ENCODE peak calls at places on chromosome 15, in seven cellular contexts. X is IMR-90, N is psoas muscle, V is PC-9, H is Panc1, C is H9, J is osteoblast. U is an unnamed sample. For H3K9me3, the result is how much of the 10 kb centered on the place peaks cover.

GRCh38 chr15:88714782-88715372 is 76.1 kb downstream of the ISG20 start:
- DNase-seq in X (no peak), N (no peak), V (no peak), H (no peak), C (no peak), J (no peak), U (no peak)

GRCh38 chr15:37582852-37583251 is 351.6 kb upstream of the TMCO5A start:
- DNase-seq in X (no peak), N (no peak), V (no peak), H (no peak), C (no peak), J (no peak), U (no peak)

GRCh38 chr15:81270781-81271491 is 53.0 kb downstream of the STARD5 start:
- DNase-seq in X (peak), N (no peak), V (no peak), H (no peak), C (no peak), J (peak), U (peak)

GRCh38 chr15:37756407-37756806 is 178.0 kb upstream of the TMCO5A start:
- DNase-seq in X (no peak), N (no peak), V (no peak), H (no peak), C (no peak), J (no peak), U (no peak)

GRCh38 chr15:34773013-34773412 is 18.2 kb upstream of the GJD2 start:
- DNase-seq in X (no peak), N (no peak), V (no peak), H (no peak), C (no peak), J (no peak), U (no peak)

GRCh38 chr15:89912145-89912673 is 543 bp downstream of the ARPIN start:
- DNase-seq in X (no peak), N (peak), V (peak), H (no peak), C (peak), J (peak), U (no peak)

GRCh38 chr15:76776969-76777368 is 128.2 kb downstream of the SCAPER start:
- DNase-seq in X (no peak), N (no peak), V (no peak), H (no peak), C (no peak), J (no peak), U (no peak)

GRCh38 chr15:75631935-75632334 is 6.4 kb upstream of the SNUPN start:
- DNase-seq in X (no peak), N (no peak), V (no peak), H (no peak), C (no peak), J (peak), U (no peak)

GRCh38 chr15:41891226-41891625 is 2.6 kb downstream of the SPTBN5 start:
- DNase-seq in X (no peak), N (no peak), V (no peak), H (no peak), C (no peak), J (peak), U (no peak)

GRCh38 chr15:59274126-59274970 is 67.7 kb downstream of the LDHAL6B start:
- DNase-seq in X (peak), N (no peak), V (no peak), H (no peak), C (no peak), J (peak), U (no peak)

GRCh38 chr15:91192285-91193058 is 92.4 kb downstream of the SV2B start:
- DNase-seq in X (no peak), N (no peak), V (no peak), H (no peak), C (no peak), J (no peak), U (no peak)

GRCh38 chr15:56839099-56839498 is 79.3 kb upstream of the TCF12 start:
- DNase-seq in X (no peak), N (no peak), V (no peak), H (no peak), C (no peak), J (no peak), U (no peak)

GRCh38 chr15:71823801-71824200 is 13.4 kb downstream of the NR2E3 start:
- DNase-seq in X (no peak), N (no peak), V (no peak), H (no peak), C (no peak), J (no peak), U (no peak)

GRCh38 chr15:92355307-92355706 is 38.4 kb upstream of the ST8SIA2 start:
- DNase-seq in X (no peak), N (no peak), V (no peak), H (no peak), C (no peak), J (no peak), U (no peak)

GRCh38 chr15:75346796-75347221 is at the start of gene NEIL1:
- DNase-seq in X (no peak), N (no peak), V (no peak), H (no peak), C (peak), J (peak), U (no peak)

GRCh38 chr15:37698679-37699078 is 235.8 kb upstream of the TMCO5A start:
- DNase-seq in X (no peak), N (no peak), V (peak), H (no peak), C (no peak), J (no peak), U (no peak)

GRCh38 chr15:41022487-41023090 is 69.3 kb downstream of the CHAC1 start:
- DNase-seq in X (peak), N (no peak), V (peak), H (peak), C (peak), J (no peak), U (peak)

GRCh38 chr15:68497206-68497910 is 65.4 kb upstream of the ITGA11 start:
- DNase-seq in X (peak), N (no peak), V (no peak), H (no peak), C (no peak), J (peak), U (no peak)

GRCh38 chr15:41241251-41241964 is 10.3 kb downstream of the CHP1 start:
- DNase-seq in X (no peak), N (no peak), V (no peak), H (no peak), C (no peak), J (peak), U (peak)

GRCh38 chr15:95226835-95227234 is 995.5 kb downstream of the MCTP2 start:
- DNase-seq in X (no peak), N (no peak), V (no peak), H (no peak), C (no peak), J (no peak), U (no peak)

DNA sequence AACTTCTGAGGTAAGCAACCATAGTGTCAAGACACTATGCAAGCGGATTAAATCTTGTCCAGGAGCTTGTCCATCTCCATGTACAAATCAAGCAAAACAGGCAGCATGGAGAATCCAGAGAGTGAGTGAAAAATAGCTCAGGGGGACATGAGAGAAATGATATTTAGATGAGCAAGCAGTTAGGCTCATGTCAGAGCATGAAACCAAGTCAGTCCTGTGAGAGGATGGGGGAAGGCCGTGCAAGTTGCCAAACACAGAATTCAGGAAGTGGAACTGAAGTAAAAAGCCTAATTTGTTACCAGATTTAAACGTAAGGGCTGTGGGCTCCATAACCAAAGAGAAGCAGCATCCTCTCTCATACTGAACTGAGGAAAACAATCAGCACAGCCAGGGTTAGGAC is 995.9 kb downstream of the MCTP2 start:
- DNase-seq in X (no peak), N (no peak), V (no peak), H (no peak), C (no peak), J (no peak), U (no peak)
- H3K9me3 ChIP-seq in X (under half), N (under half), V (under half), H (under half), C (under half), J (under half), U (under half)

DNA sequence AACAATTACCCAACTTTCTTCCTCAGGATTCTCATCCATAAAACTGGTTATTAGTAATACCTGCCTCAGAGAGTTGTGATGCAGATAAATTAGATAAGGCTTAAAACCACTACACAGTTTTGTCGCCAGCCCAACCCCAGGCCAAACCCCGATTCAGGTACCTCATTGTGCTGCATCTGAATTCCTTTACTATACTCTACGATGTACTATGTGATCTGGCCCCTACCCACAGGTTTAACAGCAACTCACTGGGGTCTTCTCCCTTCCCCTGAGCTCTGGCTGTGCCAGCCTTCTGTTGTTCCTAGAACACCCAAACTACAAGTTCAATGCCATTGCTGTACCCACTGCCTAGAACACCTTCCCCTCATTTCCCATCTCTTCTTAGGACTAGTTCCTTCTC is 64.6 kb downstream of the MYO5A start:
- DNase-seq in X (no peak), N (no peak), V (no peak), H (no peak), C (no peak), J (no peak), U (no peak)
- TF ChIP-seq CTCF in X (no peak), N (no peak), V (no peak), H (no peak), C (no peak), J (no peak), U (no peak)

GRCh38 chr15:28915935-28916334 is 30.2 kb downstream of the APBA2 start:
- DNase-seq in X (no peak), N (no peak), V (no peak), H (no peak), C (no peak), J (no peak), U (no peak)

GRCh38 chr15:28919679-28920655 is 34.2 kb downstream of the APBA2 start:
- DNase-seq in X (no peak), N (no peak), V (no peak), H (no peak), C (no peak), J (no peak), U (no peak)

GRCh38 chr15:28918141-28918983 is 32.6 kb downstream of the APBA2 start:
- DNase-seq in X (no peak), N (no peak), V (no peak), H (no peak), C (peak), J (no peak), U (no peak)

GRCh38 chr15:28919201-28919627 is 33.4 kb downstream of the APBA2 start:
- DNase-seq in X (no peak), N (no peak), V (no peak), H (no peak), C (peak), J (no peak), U (no peak)

GRCh38 chr15:28917791-28918140 is 32.0 kb downstream of the APBA2 start:
- DNase-seq in X (no peak), N (no peak), V (no peak), H (no peak), C (no peak), J (no peak), U (no peak)
- H3K9me3 ChIP-seq in X (under half), N (under half), V (under half), H (under half), C (under half), J (under half), U (under half)

GRCh38 chr15:70074380-70074779 is 23.3 kb downstream of the TLE3 start:
- DNase-seq in X (no peak), N (no peak), V (no peak), H (no peak), C (no peak), J (peak), U (no peak)

GRCh38 chr15:70081612-70082011 is 16.1 kb downstream of the TLE3 start:
- DNase-seq in X (no peak), N (no peak), V (no peak), H (no peak), C (peak), J (peak), U (no peak)

GRCh38 chr15:70077436-70077835 is 20.3 kb downstream of the TLE3 start:
- DNase-seq in X (no peak), N (peak), V (no peak), H (no peak), C (no peak), J (peak), U (no peak)

GRCh38 chr15:70079831-70080230 is 17.9 kb downstream of the TLE3 start:
- DNase-seq in X (no peak), N (no peak), V (no peak), H (no peak), C (no peak), J (peak), U (no peak)

GRCh38 chr15:70078578-70079417 is 18.9 kb downstream of the TLE3 start:
- DNase-seq in X (no peak), N (no peak), V (no peak), H (no peak), C (no peak), J (peak), U (no peak)
- TF ChIP-seq CTCF in X (no peak), N (no peak), V (no peak), H (no peak), C (no peak), J (no peak), U (no peak)

GRCh38 chr15:24076090-24076784 is 389.1 kb upstream of the NDN start:
- DNase-seq in X (no peak), N (no peak), V (no peak), H (no peak), C (no peak), J (no peak), U (no peak)
- H3K9me3 ChIP-seq in X (under half), N (under half), V (under half), H (under half), C (under half), J (under half), U (under half)